ENCODE peak calls at places on chromosomes 6 and 20, in five cellular contexts. Z is SK-N-DZ, Y is choroid plexus epithelial cell, F is B cell, L is NCI-H526. H is an unnamed sample.

GRCh38 chr6:136465766-136466303 is 84.4 kb downstream of the MAP7 start:
- DNase-seq in Z (no peak), Y (peak; percentile 5), F (no peak), L (no peak), H (no peak)

GRCh38 chr20:3168829-3169590 is 4.3 kb downstream of the LZTS3 start:
- DNase-seq in Z (no peak), Y (no peak), F (peak; percentile 18), L (no peak), H (no peak)

GRCh38 chr6:155088856-155089255 is 93.7 kb downstream of the TIAM2 start:
- DNase-seq in Z (no peak), Y (no peak), F (no peak), L (no peak), H (no peak)

GRCh38 chr20:3121271-3121911 is 36.9 kb upstream of the AVP start:
- DNase-seq in Z (no peak), Y (no peak), F (no peak), L (no peak), H (no peak)

GRCh38 chr20:3980260-3981131 is 34.9 kb downstream of the RNF24 start:
- DNase-seq in Z (no peak), Y (peak; percentile 76), F (no peak), L (no peak), H (peak; percentile 9)

GRCh38 chr6:107956586-107957164 is 1.3 kb downstream of the SEC63 start:
- DNase-seq in Z (no peak), Y (peak; percentile 66), F (no peak), L (no peak), H (peak; percentile 20)

GRCh38 chr6:11585426-11586016 is 48.0 kb downstream of the TMEM170B start:
- DNase-seq in Z (peak; percentile 31), Y (peak; percentile 82), F (no peak), L (no peak), H (peak; percentile 28)

GRCh38 chr6:81767163-81768000 is 14.9 kb upstream of the TENT5A start:
- DNase-seq in Z (no peak), Y (peak; percentile 80), F (no peak), L (no peak), H (no peak)

GRCh38 chr6:29653452-29654038 is 3.3 kb upstream of the MOG start:
- DNase-seq in Z (peak; percentile 75), Y (peak; percentile 92), F (peak; percentile 53), L (peak; percentile 71), H (peak; percentile 77)

H was measured in germinal center.